ENCODE peak calls at places on chromosomes 2 and 18, in five cellular contexts. H is PC-9, C is GM12878, Y is GM23248, P is fibroblast of lung. J is an unnamed sample.
A peak's percentile ranks its signal among the peaks of the same experiment; 100 is the strongest.

GRCh38 chr18:79903071-79903635 is 48.3 kb downstream of the SLC66A2 start:
- DNase-seq in H (no peak), C (no peak), Y (no peak), P (no peak), J (no peak)

GRCh38 chr2:233165895-233166661 is 85.4 kb upstream of the ATG16L1 start:
- DNase-seq in H (peak; percentile 99), C (no peak), Y (peak; percentile 11), P (peak; percentile 29), J (no peak)

GRCh38 chr2:62744603-62745002 is 39.1 kb downstream of the EHBP1 start:
- DNase-seq in H (no peak), C (no peak), Y (no peak), P (no peak), J (no peak)

GRCh38 chr2:145845207-145845894 is 1325.4 kb upstream of the ZEB2 start:
- DNase-seq in H (no peak), C (no peak), Y (peak; percentile 28), P (peak; percentile 70), J (no peak)

GRCh38 chr2:70583091-70583490 is 29.5 kb upstream of the TGFA start:
- DNase-seq in H (no peak), C (no peak), Y (no peak), P (no peak), J (no peak)

GRCh38 chr2:46701152-46701551 is 214.5 kb downstream of the MCFD2 start:
- DNase-seq in H (no peak), C (no peak), Y (peak; percentile 79), P (peak; percentile 62), J (no peak)

GRCh38 chr2:88172882-88173281 is 2.7 kb downstream of the THNSL2 start:
- DNase-seq in H (no peak), C (no peak), Y (no peak), P (no peak), J (no peak)

GRCh38 chr2:159043710-159044109 is 75.3 kb downstream of the TANC1 start:
- DNase-seq in H (no peak), C (no peak), Y (no peak), P (no peak), J (no peak)

GRCh38 chr18:63366991-63367240 is at the start of gene KDSR:
- DNase-seq in H (no peak), C (no peak), Y (no peak), P (no peak), J (no peak)

GRCh38 chr2:208352644-208353567 is 53.7 kb upstream of the PTH2R start:
- DNase-seq in H (no peak), C (no peak), Y (no peak), P (no peak), J (no peak)

GRCh38 chr2:61193670-61194561 is 31.9 kb downstream of the C2orf74 start:
- DNase-seq in H (no peak), C (no peak), Y (peak; percentile 32), P (no peak), J (no peak)

GRCh38 chr2:160906878-160907277 is 253.3 kb upstream of the TANK start:
- DNase-seq in H (peak; percentile 3), C (no peak), Y (no peak), P (no peak), J (no peak)

GRCh38 chr2:3633982-3634630 is 23.9 kb upstream of the ALLC start:
- DNase-seq in H (no peak), C (no peak), Y (no peak), P (no peak), J (no peak)

GRCh38 chr2:163657257-163657656 is 78.6 kb downstream of the FIGN start:
- DNase-seq in H (no peak), C (no peak), Y (no peak), P (no peak), J (no peak)

GRCh38 chr18:44500820-44501670 is 179.6 kb upstream of the SETBP1 start:
- DNase-seq in H (no peak), C (no peak), Y (no peak), P (no peak), J (peak; percentile 70)

GRCh38 chr2:129504646-129505045 is 474.8 kb upstream of the RAB6C start:
- DNase-seq in H (no peak), C (no peak), Y (no peak), P (no peak), J (no peak)

GRCh38 chr2:232522014-232522854 is 2.0 kb downstream of the PRSS56 start:
- DNase-seq in H (peak; percentile 58), C (no peak), Y (peak; percentile 56), P (no peak), J (peak; percentile 48)

GRCh38 chr2:16281451-16282330 is 341.3 kb downstream of the MYCN start:
- DNase-seq in H (no peak), C (no peak), Y (no peak), P (no peak), J (no peak)

GRCh38 chr2:39405364-39405763 is 31.7 kb downstream of the MAP4K3 start:
- DNase-seq in H (no peak), C (no peak), Y (no peak), P (no peak), J (no peak)

GRCh38 chr2:22942441-22942840 is 442.5 kb upstream of the KLHL29 start:
- DNase-seq in H (no peak), C (no peak), Y (no peak), P (no peak), J (no peak)

GRCh38 chr2:18901255-18901654 is 311.9 kb upstream of the NT5C1B start:
- DNase-seq in H (no peak), C (no peak), Y (peak; percentile 34), P (no peak), J (no peak)

GRCh38 chr18:56748698-56749268 is 97.6 kb downstream of the WDR7 start:
- DNase-seq in H (no peak), C (no peak), Y (peak; percentile 61), P (peak; percentile 66), J (no peak)

GRCh38 chr2:113278073-113278811 is 479 bp downstream of the PAX8 start:
- DNase-seq in H (no peak), C (no peak), Y (no peak), P (no peak), J (no peak)

GRCh38 chr2:113276216-113276905 is 2.4 kb downstream of the PAX8 start:
- DNase-seq in H (no peak), C (no peak), Y (no peak), P (no peak), J (no peak)

GRCh38 chr2:113278812-113279139 is at the start of gene PAX8:
- DNase-seq in H (no peak), C (no peak), Y (no peak), P (no peak), J (no peak)

GRCh38 chr2:113276906-113277425 is 1.8 kb downstream of the PAX8 start:
- DNase-seq in H (no peak), C (no peak), Y (no peak), P (no peak), J (no peak)

DNA sequence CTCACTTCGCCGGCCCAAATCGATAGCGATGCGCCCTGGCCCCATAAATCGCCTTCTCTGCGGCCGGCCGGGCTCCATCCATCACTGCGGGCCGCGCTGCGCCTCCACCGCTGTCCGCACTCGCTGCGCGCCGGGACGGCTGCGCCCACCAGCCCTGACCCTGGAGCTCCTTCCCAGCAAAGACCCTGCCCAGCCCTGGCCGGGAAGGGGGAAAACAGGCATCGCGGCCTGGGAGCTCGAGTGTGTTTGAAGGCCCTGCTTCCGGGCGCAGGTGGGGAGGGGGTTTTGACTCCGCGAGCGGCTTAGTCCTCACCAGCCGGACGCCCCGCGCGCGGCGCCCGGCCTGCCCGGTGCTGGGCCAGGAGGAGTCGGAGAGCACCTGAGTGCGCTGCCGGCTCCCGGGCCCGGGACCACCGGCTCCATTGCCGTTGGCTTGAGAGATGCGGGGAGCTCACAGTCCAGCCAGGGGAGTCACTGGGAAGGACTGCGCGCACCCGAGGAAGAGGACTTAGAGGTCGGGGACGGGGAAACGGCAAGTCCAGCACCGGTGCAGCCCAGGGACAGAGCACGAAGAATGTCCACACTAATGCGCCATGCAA is 1.1 kb downstream of the PAX8 start:
- DNase-seq in H (no peak), C (no peak), Y (peak; percentile 26), P (no peak), J (no peak)
- TF ChIP-seq EZH2 in H (no peak), C (no peak), Y (no peak), P (peak; percentile 93), J (no peak)

DNA sequence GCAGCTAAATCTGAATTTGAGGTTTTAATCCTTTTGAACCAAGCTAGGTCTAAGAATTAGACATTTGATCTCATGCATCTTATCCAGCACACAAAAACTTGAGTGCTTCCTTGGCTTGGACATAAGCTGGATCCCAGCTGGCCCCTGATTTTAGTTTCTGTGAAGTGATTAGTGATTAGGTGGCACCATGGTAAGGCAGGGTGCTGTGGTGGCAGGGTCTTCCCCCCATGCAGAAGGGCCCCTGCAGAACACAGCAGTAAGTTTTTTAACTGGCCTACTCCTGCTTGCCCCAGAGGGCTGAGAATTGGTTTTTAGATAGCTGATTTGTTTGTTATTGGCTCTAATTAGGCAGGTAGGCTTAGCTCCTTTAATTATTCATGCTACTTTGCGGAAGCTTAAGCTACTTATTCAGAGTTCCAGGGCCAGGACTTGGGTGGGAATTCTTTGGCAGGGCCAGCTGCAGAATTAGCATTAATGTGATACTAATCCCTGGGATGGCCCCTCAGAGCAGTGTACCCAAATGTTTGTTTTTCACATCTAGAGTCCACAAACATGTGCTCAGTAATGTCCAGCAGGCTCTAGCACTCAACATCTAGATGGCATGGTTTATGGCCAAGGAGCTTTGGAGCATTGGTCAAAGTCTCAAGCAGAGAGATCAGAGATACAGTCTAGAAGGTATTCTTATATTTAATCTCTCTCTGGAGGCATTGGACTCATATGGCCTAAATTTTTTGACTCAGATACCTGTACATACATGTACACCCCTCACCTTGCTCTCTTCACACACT is 99.6 kb downstream of the FMNL2 start:
- DNase-seq in H (no peak), C (no peak), Y (no peak), P (no peak), J (no peak)
- H3K4me3 ChIP-seq in H (no peak overlapping the region), C (no peak overlapping the region), Y (no peak overlapping the region), P (no peak overlapping the region), J (no peak overlapping the region)

DNA sequence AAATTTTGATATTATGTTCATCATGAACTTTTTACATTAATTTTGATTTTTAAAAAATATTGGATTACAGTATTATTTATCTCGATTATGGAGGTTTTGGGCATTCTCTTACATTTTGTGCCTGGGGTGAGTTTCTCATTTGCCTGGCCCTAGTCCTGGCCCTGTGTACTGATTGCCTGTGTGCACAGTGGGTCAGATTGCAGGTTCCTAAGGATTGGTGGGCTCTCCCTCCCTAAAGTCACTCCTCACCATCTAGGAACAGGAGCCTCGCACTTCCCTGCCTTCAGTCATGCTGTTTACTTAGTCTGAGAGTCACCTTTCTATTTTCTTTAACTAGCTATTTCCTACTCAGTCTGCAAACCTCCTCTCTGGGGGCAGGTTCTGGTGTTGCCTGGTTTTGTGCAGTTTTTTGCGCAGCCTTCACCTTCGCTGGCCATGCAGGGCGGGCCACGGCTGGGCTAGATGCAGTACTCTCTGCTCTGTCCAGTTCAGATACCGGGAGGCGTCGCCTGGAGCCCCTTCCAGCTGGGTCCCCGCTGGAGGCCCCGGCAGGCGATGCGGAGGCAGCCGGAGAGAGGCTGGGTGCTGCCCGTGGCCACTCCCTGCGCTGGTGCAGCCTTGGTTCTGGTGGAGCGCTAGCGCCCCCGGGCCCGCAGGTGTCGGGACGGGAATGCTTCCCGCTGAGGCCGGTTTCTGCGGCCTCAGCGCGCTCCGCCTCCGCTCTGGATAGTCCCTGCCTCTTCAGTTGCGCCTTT is 23.3 kb upstream of the MC5R start:
- DNase-seq in H (peak; percentile 89), C (no peak), Y (peak; percentile 51), P (peak; percentile 26), J (no peak)
- TF ChIP-seq EZH2 in H (no peak), C (no peak), Y (no peak), P (no peak), J (no peak)

DNA sequence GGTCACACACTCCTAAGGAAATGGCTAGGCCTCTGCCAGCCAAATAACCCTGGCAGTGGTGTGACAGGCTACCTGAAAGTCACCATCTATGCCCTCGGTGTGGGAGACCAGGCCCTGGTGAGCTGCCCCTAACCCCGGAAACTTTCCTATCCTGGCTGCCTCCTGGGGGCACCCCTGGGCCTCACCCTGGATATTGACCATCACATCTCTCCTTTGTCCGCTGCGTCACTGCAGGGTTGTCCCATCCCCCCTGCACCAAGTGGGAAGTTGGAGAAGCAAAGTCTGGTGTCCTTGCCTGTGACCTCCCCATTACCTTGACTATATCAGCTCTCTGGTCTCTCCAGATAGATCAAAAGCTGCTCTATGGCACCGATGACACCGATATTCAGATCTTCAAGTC is 18.8 kb downstream of the FER1L5 start:
- DNase-seq in H (no peak), C (no peak), Y (no peak), P (no peak), J (no peak)
- H3K4me3 ChIP-seq in H (no peak overlapping the region), C (no peak overlapping the region), Y (no peak overlapping the region), P (no peak overlapping the region), J (no peak overlapping the region)

J was measured in DND-41.